ENCODE peak calls at places on chromosome 6, in ten cellular contexts. One of them, this sample, is unnamed.

GRCh38 chr6:12051861-12052368 is 39.8 kb downstream of the HIVEP1 start:
- DNase-seq in adrenal gland: no peak
- DNase-seq in NCI-H1092: no peak
- DNase-seq in astrocyte of the spinal cord: peak; percentile 57
- DNase-seq in LoVo: no peak
- DNase-seq in EL: no peak
- DNase-seq in lower leg skin: no peak
- DNase-seq in NCI-H1694: no peak
- DNase-seq in SJSA1: no peak
- DNase-seq in ureter: no peak
- DNase-seq in this sample: no peak

GRCh38 chr6:100084301-100085161 is 90.5 kb upstream of the MCHR2 start:
- DNase-seq in adrenal gland: no peak
- DNase-seq in NCI-H1092: no peak
- DNase-seq in astrocyte of the spinal cord: peak; percentile 55
- DNase-seq in LoVo: peak; percentile 7
- DNase-seq in EL: peak; percentile 81
- DNase-seq in lower leg skin: no peak
- DNase-seq in NCI-H1694: no peak
- DNase-seq in SJSA1: no peak
- DNase-seq in ureter: no peak
- DNase-seq in this sample: peak; percentile 73

GRCh38 chr6:112044856-112045255 is 9.0 kb upstream of the CCN6 start:
- DNase-seq in adrenal gland: peak; percentile 54
- DNase-seq in NCI-H1092: no peak
- DNase-seq in astrocyte of the spinal cord: peak; percentile 56
- DNase-seq in LoVo: no peak
- DNase-seq in EL: peak; percentile 93
- DNase-seq in lower leg skin: no peak
- DNase-seq in NCI-H1694: no peak
- DNase-seq in SJSA1: no peak
- DNase-seq in ureter: no peak
- DNase-seq in this sample: peak; percentile 67

GRCh38 chr6:111585241-111585968 is 20.3 kb downstream of the TRAF3IP2 start:
- DNase-seq in adrenal gland: peak; percentile 43
- DNase-seq in NCI-H1092: no peak
- DNase-seq in astrocyte of the spinal cord: no peak
- DNase-seq in LoVo: no peak
- DNase-seq in EL: no peak
- DNase-seq in lower leg skin: no peak
- DNase-seq in NCI-H1694: no peak
- DNase-seq in SJSA1: no peak
- DNase-seq in ureter: no peak
- DNase-seq in this sample: peak; percentile 53

GRCh38 chr6:169911264-169912263 is 160.1 kb downstream of the ERMARD start:
- DNase-seq in adrenal gland: no peak
- DNase-seq in NCI-H1092: no peak
- DNase-seq in astrocyte of the spinal cord: no peak
- DNase-seq in LoVo: no peak
- DNase-seq in EL: no peak
- DNase-seq in lower leg skin: no peak
- DNase-seq in NCI-H1694: no peak
- DNase-seq in SJSA1: no peak
- DNase-seq in ureter: no peak
- DNase-seq in this sample: no peak

GRCh38 chr6:128739112-128739511 is 143.8 kb upstream of the LAMA2 start:
- DNase-seq in adrenal gland: no peak
- DNase-seq in NCI-H1092: no peak
- DNase-seq in astrocyte of the spinal cord: no peak
- DNase-seq in LoVo: peak; percentile 41
- DNase-seq in EL: no peak
- DNase-seq in lower leg skin: no peak
- DNase-seq in NCI-H1694: no peak
- DNase-seq in SJSA1: no peak
- DNase-seq in ureter: no peak
- DNase-seq in this sample: no peak

GRCh38 chr6:16184129-16184528 is 54.3 kb upstream of the GMPR start:
- DNase-seq in adrenal gland: peak; percentile 67
- DNase-seq in NCI-H1092: no peak
- DNase-seq in astrocyte of the spinal cord: no peak
- DNase-seq in LoVo: no peak
- DNase-seq in EL: peak; percentile 50
- DNase-seq in lower leg skin: no peak
- DNase-seq in NCI-H1694: peak; percentile 29
- DNase-seq in SJSA1: no peak
- DNase-seq in ureter: no peak
- DNase-seq in this sample: peak; percentile 35

GRCh38 chr6:131669891-131670290 is 31.3 kb downstream of the OR2A4 start:
- DNase-seq in adrenal gland: no peak
- DNase-seq in NCI-H1092: no peak
- DNase-seq in astrocyte of the spinal cord: no peak
- DNase-seq in LoVo: no peak
- DNase-seq in EL: no peak
- DNase-seq in lower leg skin: no peak
- DNase-seq in NCI-H1694: no peak
- DNase-seq in SJSA1: no peak
- DNase-seq in ureter: no peak
- DNase-seq in this sample: no peak

GRCh38 chr6:6580225-6580870 is 8.2 kb upstream of the LY86 start:
- DNase-seq in adrenal gland: no peak
- DNase-seq in NCI-H1092: no peak
- DNase-seq in astrocyte of the spinal cord: no peak
- DNase-seq in LoVo: no peak
- DNase-seq in EL: no peak
- DNase-seq in lower leg skin: no peak
- DNase-seq in NCI-H1694: no peak
- DNase-seq in SJSA1: no peak
- DNase-seq in ureter: no peak
- DNase-seq in this sample: no peak

GRCh38 chr6:33700391-33701050 is 11.0 kb downstream of the UQCC2 start:
- DNase-seq in adrenal gland: peak; percentile 80
- DNase-seq in NCI-H1092: peak; percentile 33
- DNase-seq in astrocyte of the spinal cord: peak; percentile 69
- DNase-seq in LoVo: peak; percentile 60
- DNase-seq in EL: peak; percentile 72
- DNase-seq in lower leg skin: no peak
- DNase-seq in NCI-H1694: peak; percentile 26
- DNase-seq in SJSA1: peak; percentile 67
- DNase-seq in ureter: no peak
- DNase-seq in this sample: peak; percentile 70

GRCh38 chr6:140371360-140371870 is 997.0 kb upstream of the CITED2 start:
- DNase-seq in adrenal gland: no peak
- DNase-seq in NCI-H1092: no peak
- DNase-seq in astrocyte of the spinal cord: no peak
- DNase-seq in LoVo: no peak
- DNase-seq in EL: no peak
- DNase-seq in lower leg skin: no peak
- DNase-seq in NCI-H1694: no peak
- DNase-seq in SJSA1: no peak
- DNase-seq in ureter: no peak
- DNase-seq in this sample: no peak

GRCh38 chr6:143253630-143254029 is 192.9 kb downstream of the AIG1 start:
- DNase-seq in adrenal gland: no peak
- DNase-seq in NCI-H1092: no peak
- DNase-seq in astrocyte of the spinal cord: no peak
- DNase-seq in LoVo: no peak
- DNase-seq in EL: no peak
- DNase-seq in lower leg skin: no peak
- DNase-seq in NCI-H1694: no peak
- DNase-seq in SJSA1: no peak
- DNase-seq in ureter: no peak
- DNase-seq in this sample: no peak

GRCh38 chr6:117232191-117232590 is 33.2 kb upstream of the VGLL2 start:
- DNase-seq in adrenal gland: no peak
- DNase-seq in NCI-H1092: no peak
- DNase-seq in astrocyte of the spinal cord: peak; percentile 29
- DNase-seq in LoVo: no peak
- DNase-seq in EL: peak; percentile 8
- DNase-seq in lower leg skin: no peak
- DNase-seq in NCI-H1694: no peak
- DNase-seq in SJSA1: no peak
- DNase-seq in ureter: no peak
- DNase-seq in this sample: peak; percentile 99

GRCh38 chr6:7542065-7542877 is 800 bp downstream of the DSP start:
- DNase-seq in adrenal gland: peak; percentile 48
- DNase-seq in NCI-H1092: no peak
- DNase-seq in astrocyte of the spinal cord: peak; percentile 3
- DNase-seq in LoVo: no peak
- DNase-seq in EL: peak; percentile 55
- DNase-seq in lower leg skin: no peak
- DNase-seq in NCI-H1694: no peak
- DNase-seq in SJSA1: no peak
- DNase-seq in ureter: no peak
- DNase-seq in this sample: peak; percentile 9

GRCh38 chr6:5499644-5500306 is 238.5 kb downstream of the FARS2 start:
- DNase-seq in adrenal gland: no peak
- DNase-seq in NCI-H1092: no peak
- DNase-seq in astrocyte of the spinal cord: peak; percentile 74
- DNase-seq in LoVo: no peak
- DNase-seq in EL: peak; percentile 67
- DNase-seq in lower leg skin: no peak
- DNase-seq in NCI-H1694: no peak
- DNase-seq in SJSA1: no peak
- DNase-seq in ureter: no peak
- DNase-seq in this sample: peak; percentile 73

GRCh38 chr6:138882369-138883017 is 86.6 kb downstream of the ECT2L start:
- DNase-seq in adrenal gland: no peak
- DNase-seq in NCI-H1092: no peak
- DNase-seq in astrocyte of the spinal cord: no peak
- DNase-seq in LoVo: no peak
- DNase-seq in EL: no peak
- DNase-seq in lower leg skin: no peak
- DNase-seq in NCI-H1694: no peak
- DNase-seq in SJSA1: no peak
- DNase-seq in ureter: no peak
- DNase-seq in this sample: no peak

GRCh38 chr6:32298632-32299336 is 72.9 kb downstream of the TSBP1 start:
- DNase-seq in adrenal gland: no peak
- DNase-seq in NCI-H1092: no peak
- DNase-seq in astrocyte of the spinal cord: no peak
- DNase-seq in LoVo: no peak
- DNase-seq in EL: peak; percentile 49
- DNase-seq in lower leg skin: no peak
- DNase-seq in NCI-H1694: no peak
- DNase-seq in SJSA1: no peak
- DNase-seq in ureter: no peak
- DNase-seq in this sample: peak; percentile 1

GRCh38 chr6:33812669-33813068 is 8.9 kb upstream of the MLN start:
- DNase-seq in adrenal gland: peak; percentile 55
- DNase-seq in NCI-H1092: peak; percentile 35
- DNase-seq in astrocyte of the spinal cord: peak; percentile 58
- DNase-seq in LoVo: peak; percentile 32
- DNase-seq in EL: peak; percentile 45
- DNase-seq in lower leg skin: no peak
- DNase-seq in NCI-H1694: no peak
- DNase-seq in SJSA1: peak; percentile 57
- DNase-seq in ureter: no peak
- DNase-seq in this sample: peak; percentile 41

GRCh38 chr6:79543411-79543810 is 6.2 kb upstream of the LCA5 start:
- DNase-seq in adrenal gland: no peak
- DNase-seq in NCI-H1092: no peak
- DNase-seq in astrocyte of the spinal cord: no peak
- DNase-seq in LoVo: no peak
- DNase-seq in EL: no peak
- DNase-seq in lower leg skin: no peak
- DNase-seq in NCI-H1694: no peak
- DNase-seq in SJSA1: no peak
- DNase-seq in ureter: no peak
- DNase-seq in this sample: no peak

GRCh38 chr6:14596410-14596809 is 478.8 kb downstream of the CD83 start:
- DNase-seq in adrenal gland: peak; percentile 53
- DNase-seq in NCI-H1092: no peak
- DNase-seq in astrocyte of the spinal cord: peak; percentile 95
- DNase-seq in LoVo: peak; percentile 41
- DNase-seq in EL: peak; percentile 54
- DNase-seq in lower leg skin: no peak
- DNase-seq in NCI-H1694: no peak
- DNase-seq in SJSA1: no peak
- DNase-seq in ureter: no peak
- DNase-seq in this sample: peak; percentile 44

GRCh38 chr6:151001387-151002063 is 136.0 kb downstream of the MTHFD1L start:
- DNase-seq in adrenal gland: no peak
- DNase-seq in NCI-H1092: no peak
- DNase-seq in astrocyte of the spinal cord: no peak
- DNase-seq in LoVo: no peak
- DNase-seq in EL: no peak
- DNase-seq in lower leg skin: no peak
- DNase-seq in NCI-H1694: no peak
- DNase-seq in SJSA1: no peak
- DNase-seq in ureter: no peak
- DNase-seq in this sample: no peak

GRCh38 chr6:123415844-123416468 is 220.8 kb downstream of the TRDN start:
- DNase-seq in adrenal gland: peak; percentile 85
- DNase-seq in NCI-H1092: peak; percentile 52
- DNase-seq in astrocyte of the spinal cord: peak; percentile 62
- DNase-seq in LoVo: peak; percentile 59
- DNase-seq in EL: peak; percentile 31
- DNase-seq in lower leg skin: peak; percentile 56
- DNase-seq in NCI-H1694: peak; percentile 71
- DNase-seq in SJSA1: peak; percentile 48
- DNase-seq in ureter: no peak
- DNase-seq in this sample: peak; percentile 46

GRCh38 chr6:127956260-127956888 is 55.5 kb upstream of the THEMIS start:
- DNase-seq in adrenal gland: peak; percentile 5
- DNase-seq in NCI-H1092: no peak
- DNase-seq in astrocyte of the spinal cord: no peak
- DNase-seq in LoVo: no peak
- DNase-seq in EL: peak; percentile 55
- DNase-seq in lower leg skin: no peak
- DNase-seq in NCI-H1694: no peak
- DNase-seq in SJSA1: no peak
- DNase-seq in ureter: no peak
- DNase-seq in this sample: peak; percentile 44

GRCh38 chr6:165729307-165729936 is 66.4 kb upstream of the PDE10A start:
- DNase-seq in adrenal gland: peak; percentile 55
- DNase-seq in NCI-H1092: peak; percentile 32
- DNase-seq in astrocyte of the spinal cord: peak; percentile 8
- DNase-seq in LoVo: peak; percentile 8
- DNase-seq in EL: no peak
- DNase-seq in lower leg skin: peak; percentile 25
- DNase-seq in NCI-H1694: peak; percentile 2
- DNase-seq in SJSA1: no peak
- DNase-seq in ureter: no peak
- DNase-seq in this sample: peak; percentile 22

GRCh38 chr6:155325700-155326516 is 11.6 kb upstream of the TFB1M start:
- DNase-seq in adrenal gland: no peak
- DNase-seq in NCI-H1092: no peak
- DNase-seq in astrocyte of the spinal cord: no peak
- DNase-seq in LoVo: no peak
- DNase-seq in EL: no peak
- DNase-seq in lower leg skin: no peak
- DNase-seq in NCI-H1694: no peak
- DNase-seq in SJSA1: no peak
- DNase-seq in ureter: no peak
- DNase-seq in this sample: no peak

GRCh38 chr6:44257007-44257752 is at the start of gene SLC35B2:
- DNase-seq in adrenal gland: peak; percentile 73
- DNase-seq in NCI-H1092: peak; percentile 82
- DNase-seq in astrocyte of the spinal cord: peak; percentile 76
- DNase-seq in LoVo: peak; percentile 79
- DNase-seq in EL: peak; percentile 80
- DNase-seq in lower leg skin: peak; percentile 48
- DNase-seq in NCI-H1694: no peak
- DNase-seq in SJSA1: peak; percentile 81
- DNase-seq in ureter: no peak
- DNase-seq in this sample: peak; percentile 64

GRCh38 chr6:81812416-81812815 is 59.9 kb upstream of the TENT5A start:
- DNase-seq in adrenal gland: no peak
- DNase-seq in NCI-H1092: no peak
- DNase-seq in astrocyte of the spinal cord: no peak
- DNase-seq in LoVo: no peak
- DNase-seq in EL: no peak
- DNase-seq in lower leg skin: no peak
- DNase-seq in NCI-H1694: no peak
- DNase-seq in SJSA1: no peak
- DNase-seq in ureter: no peak
- DNase-seq in this sample: no peak

GRCh38 chr6:11747021-11747420 is 31.6 kb downstream of the ADTRP start:
- DNase-seq in adrenal gland: no peak
- DNase-seq in NCI-H1092: no peak
- DNase-seq in astrocyte of the spinal cord: peak; percentile 17
- DNase-seq in LoVo: no peak
- DNase-seq in EL: no peak
- DNase-seq in lower leg skin: no peak
- DNase-seq in NCI-H1694: no peak
- DNase-seq in SJSA1: no peak
- DNase-seq in ureter: no peak
- DNase-seq in this sample: no peak

This sample was measured in LHCN-M2.